ENCODE peak calls at places on chromosomes 16 and 17, in seven cellular contexts. One of them, this sample, is unnamed.

GRCh38 chr16:88731699-88732098 is 25.4 kb downstream of the CTU2 start:
- DNase-seq in fibroblast of lung: no peak
- DNase-seq in HTR-8/SVneo: peak; percentile 78
- DNase-seq in effector memory CD4-positive, alpha-beta T cell: no peak
- DNase-seq in HL-60: no peak
- DNase-seq in heart left ventricle: no peak
- DNase-seq in COR-L47: no peak
- DNase-seq in this sample: no peak

GRCh38 chr17:31650756-31651520 is 208.1 kb downstream of the COPRS start:
- DNase-seq in HL-60: no peak
- DNase-seq in COR-L47: no peak
- DNase-seq in fibroblast of lung: no peak
- DNase-seq in HTR-8/SVneo: no peak
- DNase-seq in effector memory CD4-positive, alpha-beta T cell: no peak
- DNase-seq in heart left ventricle: no peak
- DNase-seq in this sample: no peak

GRCh38 chr16:86700396-86700945 is 122.1 kb downstream of the FOXL1 start:
- DNase-seq in heart left ventricle: no peak
- DNase-seq in HL-60: no peak
- DNase-seq in fibroblast of lung: no peak
- DNase-seq in COR-L47: no peak
- DNase-seq in HTR-8/SVneo: no peak
- DNase-seq in effector memory CD4-positive, alpha-beta T cell: no peak
- DNase-seq in this sample: no peak

GRCh38 chr17:16456770-16457316 is 35.1 kb downstream of the LRRC75A start:
- DNase-seq in heart left ventricle: no peak
- DNase-seq in fibroblast of lung: no peak
- DNase-seq in COR-L47: no peak
- DNase-seq in HTR-8/SVneo: no peak
- DNase-seq in HL-60: no peak
- DNase-seq in effector memory CD4-positive, alpha-beta T cell: no peak
- DNase-seq in this sample: no peak

GRCh38 chr16:50323335-50324011 is 45.3 kb downstream of the BRD7 start:
- DNase-seq in HTR-8/SVneo: no peak
- DNase-seq in COR-L47: peak; percentile 15
- DNase-seq in fibroblast of lung: peak; percentile 42
- DNase-seq in effector memory CD4-positive, alpha-beta T cell: no peak
- DNase-seq in HL-60: no peak
- DNase-seq in heart left ventricle: no peak
- DNase-seq in this sample: peak; percentile 34

GRCh38 chr17:51508048-51508447 is 247.7 kb downstream of the UTP18 start:
- DNase-seq in heart left ventricle: no peak
- DNase-seq in COR-L47: no peak
- DNase-seq in HL-60: no peak
- DNase-seq in fibroblast of lung: no peak
- DNase-seq in effector memory CD4-positive, alpha-beta T cell: no peak
- DNase-seq in HTR-8/SVneo: no peak
- DNase-seq in this sample: no peak

GRCh38 chr17:43540821-43541674 is 5.1 kb downstream of the ETV4 start:
- DNase-seq in fibroblast of lung: no peak
- DNase-seq in COR-L47: no peak
- DNase-seq in HTR-8/SVneo: no peak
- DNase-seq in heart left ventricle: peak; percentile 55
- DNase-seq in HL-60: no peak
- DNase-seq in effector memory CD4-positive, alpha-beta T cell: no peak
- DNase-seq in this sample: no peak

GRCh38 chr17:496761-497586 is 144.4 kb upstream of the RPH3AL start:
- DNase-seq in fibroblast of lung: peak; percentile 68
- DNase-seq in heart left ventricle: no peak
- DNase-seq in effector memory CD4-positive, alpha-beta T cell: no peak
- DNase-seq in HTR-8/SVneo: no peak
- DNase-seq in COR-L47: no peak
- DNase-seq in HL-60: no peak
- DNase-seq in this sample: no peak

GRCh38 chr17:62093188-62094155 is 28.4 kb upstream of the MED13 start:
- DNase-seq in HTR-8/SVneo: peak; percentile 59
- DNase-seq in fibroblast of lung: peak; percentile 98
- DNase-seq in COR-L47: no peak
- DNase-seq in HL-60: no peak
- DNase-seq in heart left ventricle: no peak
- DNase-seq in effector memory CD4-positive, alpha-beta T cell: no peak
- DNase-seq in this sample: peak; percentile 88

GRCh38 chr17:80905586-80906230 is 85.9 kb upstream of the CHMP6 start:
- DNase-seq in COR-L47: no peak
- DNase-seq in HL-60: no peak
- DNase-seq in effector memory CD4-positive, alpha-beta T cell: no peak
- DNase-seq in fibroblast of lung: no peak
- DNase-seq in heart left ventricle: peak; percentile 15
- DNase-seq in HTR-8/SVneo: no peak
- DNase-seq in this sample: no peak

GRCh38 chr16:83095926-83096692 is 469.3 kb downstream of the CDH13 start:
- DNase-seq in heart left ventricle: no peak
- DNase-seq in fibroblast of lung: peak; percentile 59
- DNase-seq in HL-60: no peak
- DNase-seq in effector memory CD4-positive, alpha-beta T cell: no peak
- DNase-seq in COR-L47: no peak
- DNase-seq in HTR-8/SVneo: no peak
- DNase-seq in this sample: peak; percentile 40

GRCh38 chr16:23504453-23505179 is 5.7 kb downstream of the GGA2 start:
- DNase-seq in HTR-8/SVneo: peak; percentile 71
- DNase-seq in HL-60: peak; percentile 76
- DNase-seq in COR-L47: peak; percentile 28
- DNase-seq in heart left ventricle: peak; percentile 68
- DNase-seq in fibroblast of lung: peak; percentile 95
- DNase-seq in effector memory CD4-positive, alpha-beta T cell: peak; percentile 32
- DNase-seq in this sample: peak; percentile 97

GRCh38 chr16:57826706-57827625 is 24.7 kb upstream of the KIFC3 start:
- DNase-seq in HTR-8/SVneo: no peak
- DNase-seq in effector memory CD4-positive, alpha-beta T cell: no peak
- DNase-seq in COR-L47: no peak
- DNase-seq in HL-60: no peak
- DNase-seq in heart left ventricle: peak; percentile 74
- DNase-seq in fibroblast of lung: peak; percentile 51
- DNase-seq in this sample: no peak

This sample was measured in brain microvascular endothelial cell.